ENCODE peak calls at places on chromosomes 6 and 20, in seven cellular contexts. One of them, this sample, is unnamed.

GRCh38 chr6:53240763-53241162 is 92.1 kb upstream of the GCM1 start:
- DNase-seq in mammary epithelial cell: no peak
- DNase-seq in mucosa of gallbladder: no peak
- DNase-seq in HT1080: no peak
- DNase-seq in BE2C: no peak
- DNase-seq in stimulated activated CD8-positive, alpha-beta memory T cell treated with anti-CD3 and anti-CD28 coated beads, Interleukin-4, amount 100 ng/mL, for 24 hours: no peak
- DNase-seq in activated naive CD8-positive, alpha-beta T cell treated with anti-CD3 and anti-CD28 coated beads, Interleukin-2, amount 50 U/mL, for 24 hours: no peak
- DNase-seq in this sample: no peak

GRCh38 chr20:8244637-8245036 is 112.6 kb downstream of the PLCB1 start:
- DNase-seq in mucosa of gallbladder: peak; percentile 35
- DNase-seq in HT1080: no peak
- DNase-seq in BE2C: no peak
- DNase-seq in mammary epithelial cell: no peak
- DNase-seq in stimulated activated CD8-positive, alpha-beta memory T cell treated with anti-CD3 and anti-CD28 coated beads, Interleukin-4, amount 100 ng/mL, for 24 hours: no peak
- DNase-seq in activated naive CD8-positive, alpha-beta T cell treated with anti-CD3 and anti-CD28 coated beads, Interleukin-2, amount 50 U/mL, for 24 hours: no peak
- DNase-seq in this sample: peak; percentile 52

GRCh38 chr6:114167583-114168576 is 174.9 kb downstream of the HS3ST5 start:
- DNase-seq in activated naive CD8-positive, alpha-beta T cell treated with anti-CD3 and anti-CD28 coated beads, Interleukin-2, amount 50 U/mL, for 24 hours: no peak
- DNase-seq in mammary epithelial cell: no peak
- DNase-seq in BE2C: no peak
- DNase-seq in mucosa of gallbladder: no peak
- DNase-seq in stimulated activated CD8-positive, alpha-beta memory T cell treated with anti-CD3 and anti-CD28 coated beads, Interleukin-4, amount 100 ng/mL, for 24 hours: no peak
- DNase-seq in HT1080: no peak
- DNase-seq in this sample: no peak

GRCh38 chr6:111993342-111993741 is 60.6 kb upstream of the CCN6 start:
- DNase-seq in activated naive CD8-positive, alpha-beta T cell treated with anti-CD3 and anti-CD28 coated beads, Interleukin-2, amount 50 U/mL, for 24 hours: no peak
- DNase-seq in mammary epithelial cell: no peak
- DNase-seq in mucosa of gallbladder: no peak
- DNase-seq in stimulated activated CD8-positive, alpha-beta memory T cell treated with anti-CD3 and anti-CD28 coated beads, Interleukin-4, amount 100 ng/mL, for 24 hours: no peak
- DNase-seq in HT1080: no peak
- DNase-seq in BE2C: no peak
- DNase-seq in this sample: no peak

GRCh38 chr6:1701668-1702353 is 92.1 kb downstream of the FOXC1 start:
- DNase-seq in BE2C: no peak
- DNase-seq in stimulated activated CD8-positive, alpha-beta memory T cell treated with anti-CD3 and anti-CD28 coated beads, Interleukin-4, amount 100 ng/mL, for 24 hours: no peak
- DNase-seq in mucosa of gallbladder: no peak
- DNase-seq in mammary epithelial cell: no peak
- DNase-seq in activated naive CD8-positive, alpha-beta T cell treated with anti-CD3 and anti-CD28 coated beads, Interleukin-2, amount 50 U/mL, for 24 hours: no peak
- DNase-seq in HT1080: peak; percentile 82
- DNase-seq in this sample: peak; percentile 90

GRCh38 chr6:118551063-118551672 is 3.1 kb downstream of the PLN start:
- DNase-seq in mammary epithelial cell: peak; percentile 37
- DNase-seq in HT1080: peak; percentile 61
- DNase-seq in mucosa of gallbladder: no peak
- DNase-seq in BE2C: no peak
- DNase-seq in stimulated activated CD8-positive, alpha-beta memory T cell treated with anti-CD3 and anti-CD28 coated beads, Interleukin-4, amount 100 ng/mL, for 24 hours: no peak
- DNase-seq in activated naive CD8-positive, alpha-beta T cell treated with anti-CD3 and anti-CD28 coated beads, Interleukin-2, amount 50 U/mL, for 24 hours: no peak
- DNase-seq in this sample: peak; percentile 28

GRCh38 chr6:152267967-152268845 is 369.0 kb downstream of the SYNE1 start:
- DNase-seq in activated naive CD8-positive, alpha-beta T cell treated with anti-CD3 and anti-CD28 coated beads, Interleukin-2, amount 50 U/mL, for 24 hours: no peak
- DNase-seq in mammary epithelial cell: no peak
- DNase-seq in mucosa of gallbladder: no peak
- DNase-seq in BE2C: peak; percentile 22
- DNase-seq in stimulated activated CD8-positive, alpha-beta memory T cell treated with anti-CD3 and anti-CD28 coated beads, Interleukin-4, amount 100 ng/mL, for 24 hours: no peak
- DNase-seq in HT1080: peak; percentile 23
- DNase-seq in this sample: no peak

GRCh38 chr20:58910473-58910872 is 58.0 kb downstream of the GNAS start:
- DNase-seq in stimulated activated CD8-positive, alpha-beta memory T cell treated with anti-CD3 and anti-CD28 coated beads, Interleukin-4, amount 100 ng/mL, for 24 hours: no peak
- DNase-seq in BE2C: no peak
- DNase-seq in HT1080: no peak
- DNase-seq in activated naive CD8-positive, alpha-beta T cell treated with anti-CD3 and anti-CD28 coated beads, Interleukin-2, amount 50 U/mL, for 24 hours: no peak
- DNase-seq in mucosa of gallbladder: no peak
- DNase-seq in mammary epithelial cell: no peak
- DNase-seq in this sample: no peak

GRCh38 chr20:38109025-38109541 is 56.0 kb downstream of the TGM2 start:
- DNase-seq in stimulated activated CD8-positive, alpha-beta memory T cell treated with anti-CD3 and anti-CD28 coated beads, Interleukin-4, amount 100 ng/mL, for 24 hours: no peak
- DNase-seq in HT1080: no peak
- DNase-seq in activated naive CD8-positive, alpha-beta T cell treated with anti-CD3 and anti-CD28 coated beads, Interleukin-2, amount 50 U/mL, for 24 hours: no peak
- DNase-seq in BE2C: no peak
- DNase-seq in mammary epithelial cell: no peak
- DNase-seq in mucosa of gallbladder: peak; percentile 61
- DNase-seq in this sample: no peak

GRCh38 chr20:50450961-50451752 is 59.0 kb upstream of the PTPN1 start:
- DNase-seq in BE2C: no peak
- DNase-seq in mammary epithelial cell: peak; percentile 37
- DNase-seq in HT1080: no peak
- DNase-seq in activated naive CD8-positive, alpha-beta T cell treated with anti-CD3 and anti-CD28 coated beads, Interleukin-2, amount 50 U/mL, for 24 hours: peak; percentile 30
- DNase-seq in stimulated activated CD8-positive, alpha-beta memory T cell treated with anti-CD3 and anti-CD28 coated beads, Interleukin-4, amount 100 ng/mL, for 24 hours: peak; percentile 9
- DNase-seq in mucosa of gallbladder: no peak
- DNase-seq in this sample: no peak

GRCh38 chr20:56195946-56196345 is 52.6 kb upstream of the MC3R start:
- DNase-seq in HT1080: no peak
- DNase-seq in mucosa of gallbladder: no peak
- DNase-seq in mammary epithelial cell: peak; percentile 11
- DNase-seq in activated naive CD8-positive, alpha-beta T cell treated with anti-CD3 and anti-CD28 coated beads, Interleukin-2, amount 50 U/mL, for 24 hours: no peak
- DNase-seq in stimulated activated CD8-positive, alpha-beta memory T cell treated with anti-CD3 and anti-CD28 coated beads, Interleukin-4, amount 100 ng/mL, for 24 hours: no peak
- DNase-seq in BE2C: no peak
- DNase-seq in this sample: no peak

GRCh38 chr6:122494665-122495272 is 23.2 kb upstream of the SERINC1 start:
- DNase-seq in HT1080: no peak
- DNase-seq in stimulated activated CD8-positive, alpha-beta memory T cell treated with anti-CD3 and anti-CD28 coated beads, Interleukin-4, amount 100 ng/mL, for 24 hours: no peak
- DNase-seq in mammary epithelial cell: no peak
- DNase-seq in activated naive CD8-positive, alpha-beta T cell treated with anti-CD3 and anti-CD28 coated beads, Interleukin-2, amount 50 U/mL, for 24 hours: no peak
- DNase-seq in BE2C: no peak
- DNase-seq in mucosa of gallbladder: no peak
- DNase-seq in this sample: no peak

GRCh38 chr6:154864086-154864430 is 130.8 kb downstream of the SCAF8 start:
- DNase-seq in mammary epithelial cell: no peak
- DNase-seq in mucosa of gallbladder: no peak
- DNase-seq in HT1080: no peak
- DNase-seq in activated naive CD8-positive, alpha-beta T cell treated with anti-CD3 and anti-CD28 coated beads, Interleukin-2, amount 50 U/mL, for 24 hours: no peak
- DNase-seq in BE2C: no peak
- DNase-seq in stimulated activated CD8-positive, alpha-beta memory T cell treated with anti-CD3 and anti-CD28 coated beads, Interleukin-4, amount 100 ng/mL, for 24 hours: no peak
- DNase-seq in this sample: no peak

GRCh38 chr6:118784641-118785164 is 109.2 kb upstream of the ASF1A start:
- DNase-seq in BE2C: no peak
- DNase-seq in mucosa of gallbladder: no peak
- DNase-seq in mammary epithelial cell: peak; percentile 53
- DNase-seq in stimulated activated CD8-positive, alpha-beta memory T cell treated with anti-CD3 and anti-CD28 coated beads, Interleukin-4, amount 100 ng/mL, for 24 hours: no peak
- DNase-seq in activated naive CD8-positive, alpha-beta T cell treated with anti-CD3 and anti-CD28 coated beads, Interleukin-2, amount 50 U/mL, for 24 hours: no peak
- DNase-seq in HT1080: peak; percentile 27
- DNase-seq in this sample: no peak

GRCh38 chr6:2733736-2734480 is 16.8 kb downstream of the MYLK4 start:
- DNase-seq in mammary epithelial cell: no peak
- DNase-seq in mucosa of gallbladder: no peak
- DNase-seq in HT1080: no peak
- DNase-seq in stimulated activated CD8-positive, alpha-beta memory T cell treated with anti-CD3 and anti-CD28 coated beads, Interleukin-4, amount 100 ng/mL, for 24 hours: no peak
- DNase-seq in activated naive CD8-positive, alpha-beta T cell treated with anti-CD3 and anti-CD28 coated beads, Interleukin-2, amount 50 U/mL, for 24 hours: no peak
- DNase-seq in BE2C: no peak
- DNase-seq in this sample: no peak

GRCh38 chr20:33490023-33490933 is at the start of gene CBFA2T2:
- DNase-seq in stimulated activated CD8-positive, alpha-beta memory T cell treated with anti-CD3 and anti-CD28 coated beads, Interleukin-4, amount 100 ng/mL, for 24 hours: peak; percentile 54
- DNase-seq in BE2C: no peak
- DNase-seq in activated naive CD8-positive, alpha-beta T cell treated with anti-CD3 and anti-CD28 coated beads, Interleukin-2, amount 50 U/mL, for 24 hours: peak; percentile 60
- DNase-seq in HT1080: peak; percentile 45
- DNase-seq in mucosa of gallbladder: peak; percentile 55
- DNase-seq in mammary epithelial cell: peak; percentile 62
- DNase-seq in this sample: peak; percentile 38

GRCh38 chr20:37808752-37809070 is 94.2 kb upstream of the VSTM2L start:
- DNase-seq in mammary epithelial cell: no peak
- DNase-seq in stimulated activated CD8-positive, alpha-beta memory T cell treated with anti-CD3 and anti-CD28 coated beads, Interleukin-4, amount 100 ng/mL, for 24 hours: no peak
- DNase-seq in activated naive CD8-positive, alpha-beta T cell treated with anti-CD3 and anti-CD28 coated beads, Interleukin-2, amount 50 U/mL, for 24 hours: no peak
- DNase-seq in HT1080: no peak
- DNase-seq in mucosa of gallbladder: no peak
- DNase-seq in BE2C: no peak
- DNase-seq in this sample: no peak

GRCh38 chr6:54903884-54904283 is 57.3 kb downstream of the FAM83B start:
- DNase-seq in HT1080: no peak
- DNase-seq in BE2C: no peak
- DNase-seq in activated naive CD8-positive, alpha-beta T cell treated with anti-CD3 and anti-CD28 coated beads, Interleukin-2, amount 50 U/mL, for 24 hours: no peak
- DNase-seq in stimulated activated CD8-positive, alpha-beta memory T cell treated with anti-CD3 and anti-CD28 coated beads, Interleukin-4, amount 100 ng/mL, for 24 hours: no peak
- DNase-seq in mammary epithelial cell: no peak
- DNase-seq in mucosa of gallbladder: no peak
- DNase-seq in this sample: no peak

GRCh38 chr6:106425382-106425781 is 64.9 kb downstream of the CRYBG1 start:
- DNase-seq in activated naive CD8-positive, alpha-beta T cell treated with anti-CD3 and anti-CD28 coated beads, Interleukin-2, amount 50 U/mL, for 24 hours: no peak
- DNase-seq in BE2C: no peak
- DNase-seq in mammary epithelial cell: no peak
- DNase-seq in mucosa of gallbladder: no peak
- DNase-seq in stimulated activated CD8-positive, alpha-beta memory T cell treated with anti-CD3 and anti-CD28 coated beads, Interleukin-4, amount 100 ng/mL, for 24 hours: no peak
- DNase-seq in HT1080: no peak
- DNase-seq in this sample: no peak

GRCh38 chr6:13395272-13396237 is 67.2 kb upstream of the TBC1D7 start:
- DNase-seq in mammary epithelial cell: no peak
- DNase-seq in stimulated activated CD8-positive, alpha-beta memory T cell treated with anti-CD3 and anti-CD28 coated beads, Interleukin-4, amount 100 ng/mL, for 24 hours: no peak
- DNase-seq in activated naive CD8-positive, alpha-beta T cell treated with anti-CD3 and anti-CD28 coated beads, Interleukin-2, amount 50 U/mL, for 24 hours: no peak
- DNase-seq in HT1080: peak; percentile 61
- DNase-seq in mucosa of gallbladder: peak; percentile 81
- DNase-seq in BE2C: peak; percentile 82
- DNase-seq in this sample: peak; percentile 63

This sample was measured in stromal cell of bone marrow.